ENCODE peak calls at places on chromosome 21, in four cellular contexts. U is cardiac muscle cell, Q is mammary epithelial cell, H is tibial artery. D is an unnamed sample.

GRCh38 chr21:39681845-39682244 is 63.1 kb upstream of the IGSF5 start:
- DNase-seq in U (no peak), Q (peak; percentile 66), H (no peak), D (no peak)

GRCh38 chr21:43196789-43197188 is 28.0 kb downstream of the CRYAA start:
- DNase-seq in U (no peak), Q (peak; percentile 92), H (peak; percentile 28), D (no peak)

GRCh38 chr21:43588957-43589356 is 70.3 kb downstream of the HSF2BP start:
- DNase-seq in U (no peak), Q (no peak), H (no peak), D (no peak)

GRCh38 chr21:31623664-31624063 is 35.8 kb upstream of the SOD1 start:
- DNase-seq in U (no peak), Q (no peak), H (no peak), D (no peak)

GRCh38 chr21:37225440-37225839 is 41.7 kb downstream of the VPS26C start:
- DNase-seq in U (no peak), Q (no peak), H (no peak), D (no peak)

GRCh38 chr21:27023186-27023585 is 56.3 kb upstream of the ADAMTS5 start:
- DNase-seq in U (no peak), Q (no peak), H (no peak), D (no peak)

GRCh38 chr21:22791986-22792560 is 1793.9 kb downstream of the NCAM2 start:
- DNase-seq in U (peak; percentile 70), Q (no peak), H (no peak), D (no peak)

GRCh38 chr21:17829472-17829871 is 10.3 kb upstream of the C21orf91 start:
- DNase-seq in U (no peak), Q (peak; percentile 17), H (no peak), D (no peak)

GRCh38 chr21:25054689-25055088 is 552.6 kb downstream of the MRPL39 start:
- DNase-seq in U (no peak), Q (no peak), H (no peak), D (no peak)

GRCh38 chr21:43608664-43609063 is 50.6 kb downstream of the HSF2BP start:
- DNase-seq in U (no peak), Q (no peak), H (no peak), D (no peak)

GRCh38 chr21:18384771-18385170 is 18.8 kb downstream of the TMPRSS15 start:
- DNase-seq in U (peak; percentile 64), Q (peak; percentile 0), H (no peak), D (peak; percentile 16)

GRCh38 chr21:36384885-36385232 is 333 bp upstream of the CHAF1B start:
- DNase-seq in U (no peak), Q (no peak), H (no peak), D (no peak)

GRCh38 chr21:36994501-36995189 is 11.9 kb upstream of the RIPPLY3 start:
- DNase-seq in U (no peak), Q (no peak), H (no peak), D (no peak)

GRCh38 chr21:26916799-26917198 is 50.1 kb downstream of the ADAMTS5 start:
- DNase-seq in U (no peak), Q (no peak), H (no peak), D (no peak)

GRCh38 chr21:36909423-36909822 is 57.0 kb downstream of the HLCS start:
- DNase-seq in U (no peak), Q (no peak), H (no peak), D (no peak)

GRCh38 chr21:25964009-25964408 is 206.6 kb downstream of the APP start:
- DNase-seq in U (no peak), Q (no peak), H (no peak), D (no peak)

GRCh38 chr21:27346041-27346448 is 379.2 kb upstream of the ADAMTS5 start:
- DNase-seq in U (no peak), Q (peak; percentile 5), H (no peak), D (no peak)

GRCh38 chr21:36799869-36800268 is 101.0 kb downstream of the SIM2 start:
- DNase-seq in U (no peak), Q (no peak), H (no peak), D (no peak)

GRCh38 chr21:25881524-25882376 is 147.0 kb downstream of the GABPA start:
- DNase-seq in U (peak; percentile 71), Q (peak; percentile 26), H (peak; percentile 75), D (no peak)

GRCh38 chr21:37198989-37199924 is 67.9 kb downstream of the VPS26C start:
- DNase-seq in U (no peak), Q (peak; percentile 91), H (no peak), D (no peak)

GRCh38 chr21:45556302-45556644 is 14.0 kb upstream of the SLC19A1 start:
- DNase-seq in U (no peak), Q (no peak), H (no peak), D (no peak)
- H3K4me3 ChIP-seq in U (no peak overlapping the region), Q (no peak overlapping the region), H (peak overlapping the region; percentile 57), D (no peak overlapping the region)

GRCh38 chr21:28771790-28772501 is 220.7 kb downstream of the LTN1 start:
- DNase-seq in U (no peak), Q (peak; percentile 10), H (no peak), D (no peak)
- H3K4me3 ChIP-seq in U (no peak overlapping the region), Q (no peak overlapping the region), H (no peak overlapping the region), D (no peak overlapping the region)

DNA sequence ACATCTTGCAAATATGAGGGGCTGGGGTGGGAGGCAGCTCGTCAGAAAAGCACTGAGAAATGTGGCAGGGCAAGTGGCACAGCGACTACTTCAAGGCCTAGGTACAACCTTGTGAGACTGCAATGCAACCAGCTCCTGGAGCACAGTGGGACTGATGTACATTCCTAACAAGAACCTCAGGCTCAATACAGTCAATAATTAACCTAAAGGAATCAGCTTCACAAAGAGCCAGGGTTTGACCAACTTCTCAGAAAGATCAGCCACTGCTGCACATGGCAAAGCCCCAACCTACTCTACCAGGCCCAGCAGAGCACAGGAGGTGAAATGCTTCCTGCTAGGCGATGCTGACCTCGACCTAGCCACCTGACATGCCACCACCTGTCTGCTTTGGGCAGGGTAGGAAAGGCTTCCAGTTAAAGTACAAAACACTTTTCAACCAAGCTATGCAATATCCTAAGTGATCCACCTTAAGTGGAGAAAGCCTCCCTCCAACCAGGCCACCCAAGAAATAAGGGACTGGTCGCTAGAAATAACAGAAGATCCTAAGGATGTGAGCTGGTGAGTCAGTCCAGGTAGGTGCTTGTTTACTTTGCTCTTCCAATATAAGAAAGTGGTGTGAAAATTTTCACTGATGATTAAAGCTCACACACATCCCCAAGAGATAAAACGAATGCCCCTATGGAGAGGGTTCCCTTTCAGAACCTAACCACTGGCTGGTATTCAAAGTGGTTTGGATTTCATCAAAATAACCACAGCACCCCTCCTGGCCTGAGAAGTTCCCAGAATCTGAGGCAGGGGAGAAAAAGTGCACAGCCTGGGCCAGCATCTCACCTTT is 2.1 kb downstream of the RIPK4 start:
- DNase-seq in U (no peak), Q (peak; percentile 61), H (no peak), D (no peak)
- H3K4me3 ChIP-seq in U (no peak overlapping the region), Q (peak overlapping the region; percentile 94), H (no peak overlapping the region), D (no peak overlapping the region)

DNA sequence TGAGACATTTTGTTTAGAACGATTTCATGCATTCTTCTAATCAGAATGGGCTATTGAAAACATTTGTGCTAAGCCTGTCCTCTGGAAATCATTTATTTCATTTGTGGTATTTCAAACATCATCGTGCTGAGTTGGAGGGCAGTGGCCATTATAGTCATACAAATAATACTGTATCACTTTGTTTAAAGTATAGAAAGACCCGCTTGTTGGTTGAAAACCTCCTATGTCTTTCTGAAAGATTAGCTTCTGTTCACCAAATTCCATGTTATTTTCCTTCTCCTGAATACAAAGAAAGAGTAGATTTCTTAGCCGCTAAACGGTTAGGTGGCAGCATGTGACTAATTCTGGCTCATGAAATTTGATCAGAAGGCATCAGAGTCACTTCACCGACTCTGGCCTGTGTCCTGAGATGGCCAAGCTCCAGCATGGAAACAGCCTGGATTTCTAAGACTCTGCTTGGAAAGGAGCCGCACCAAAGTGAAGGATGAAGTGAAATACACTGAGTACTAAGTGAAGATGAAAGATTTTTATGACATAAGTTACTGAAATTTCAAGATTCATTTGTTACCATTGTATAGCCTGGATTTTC is 355.1 kb downstream of the USP25 start:
- DNase-seq in U (no peak), Q (no peak), H (peak; percentile 75), D (no peak)
- H3K4me3 ChIP-seq in U (no peak overlapping the region), Q (no peak overlapping the region), H (no peak overlapping the region), D (no peak overlapping the region)

DNA sequence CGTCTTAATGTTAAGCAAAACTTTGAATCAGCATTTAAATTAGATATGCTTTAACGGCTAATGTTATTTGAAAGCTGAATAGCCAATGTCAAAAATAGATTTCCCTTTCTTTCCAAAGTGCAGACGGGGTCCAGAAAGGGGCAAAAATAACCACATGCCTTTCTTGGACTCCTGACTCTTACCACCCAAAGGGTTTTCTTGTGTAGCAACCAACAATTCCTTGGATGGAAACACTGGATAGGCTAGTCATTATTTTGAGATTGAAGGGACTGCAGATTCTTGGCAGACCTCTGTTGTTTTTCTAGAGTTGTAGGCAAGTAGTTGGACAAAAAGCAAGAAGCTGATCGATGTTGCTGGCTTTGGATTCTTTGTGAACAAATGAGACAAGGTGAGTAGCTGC is 107.0 kb downstream of the MRPS6 start:
- DNase-seq in U (no peak), Q (no peak), H (no peak), D (no peak)
- H3K4me3 ChIP-seq in U (no peak overlapping the region), Q (no peak overlapping the region), H (peak overlapping the region; percentile 48), D (no peak overlapping the region)

GRCh38 chr21:41711416-41712023 is 55.3 kb downstream of the RIPK4 start:
- DNase-seq in U (no peak), Q (no peak), H (peak; percentile 39), D (no peak)
- H3K4me3 ChIP-seq in U (no peak overlapping the region), Q (no peak overlapping the region), H (no peak overlapping the region), D (no peak overlapping the region)

DNA sequence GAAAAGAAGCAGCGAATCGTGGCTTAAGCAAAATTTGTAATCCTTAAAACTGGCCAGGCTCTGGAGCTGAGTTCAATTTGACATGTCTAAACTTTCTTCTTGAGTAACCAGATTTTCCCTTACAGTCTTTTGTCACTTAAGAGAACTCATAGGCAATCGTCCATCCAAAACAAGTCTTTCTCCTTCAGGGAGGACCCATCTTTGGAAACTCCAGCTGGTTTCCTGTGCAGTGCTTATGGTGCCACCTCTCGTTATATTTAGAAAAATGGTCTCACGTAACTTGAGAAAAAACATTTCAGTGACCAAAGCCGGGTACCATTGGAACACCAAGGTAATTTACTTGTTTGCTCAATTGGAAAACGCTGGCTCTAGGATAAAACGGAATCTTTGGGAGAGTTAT is 1.9 kb upstream of the PTTG1IP start:
- DNase-seq in U (no peak), Q (peak; percentile 73), H (no peak), D (no peak)
- H3K4me3 ChIP-seq in U (peak overlapping the region; percentile 64), Q (peak overlapping the region; percentile 86), H (peak overlapping the region; percentile 93), D (no peak overlapping the region)

D was measured in iPS DF 6.9.